ENCODE peak calls at places on chromosomes 7 and 10, in nine cellular contexts. X, U, H, F, Q, O, C, A and G are unnamed samples.

GRCh38 chr7:129591868-129592267 is 19.7 kb upstream of the NRF1 start:
- DNase-seq in C (no peak), A (no peak), Q (no peak), F (no peak), U (no peak), X (no peak), H (no peak), O (no peak), G (no peak)

GRCh38 chr7:32073533-32073932 is 3.3 kb upstream of the PDE1C start:
- DNase-seq in A (no peak), H (no peak), F (no peak), C (no peak), Q (peak; percentile 44), O (no peak), U (no peak), X (no peak), G (no peak)

GRCh38 chr7:24401628-24402593 is 117.9 kb downstream of the NPY start:
- DNase-seq in H (no peak), Q (peak; percentile 50), X (no peak), U (peak; percentile 58), A (no peak), C (no peak), O (no peak), F (no peak), G (no peak)

GRCh38 chr7:29254663-29255062 is 60.1 kb downstream of the CHN2 start:
- DNase-seq in X (no peak), H (no peak), Q (peak; percentile 27), F (no peak), C (no peak), U (no peak), O (no peak), A (no peak), G (no peak)

GRCh38 chr10:91745086-91745831 is 53.0 kb upstream of the TNKS2 start:
- DNase-seq in X (no peak), Q (peak; percentile 51), F (no peak), A (peak; percentile 28), C (no peak), O (peak; percentile 55), U (peak; percentile 39), H (no peak), G (no peak)

GRCh38 chr10:102522874-102523249 is 19.1 kb downstream of the SUFU start:
- DNase-seq in U (no peak), C (no peak), X (no peak), A (no peak), Q (no peak), F (peak; percentile 21), H (no peak), O (no peak), G (no peak)

GRCh38 chr10:110916554-110917346 is 2.2 kb downstream of the BBIP1 start:
- DNase-seq in U (peak; percentile 63), X (no peak), O (no peak), A (no peak), F (no peak), H (no peak), Q (peak; percentile 66), C (no peak), G (no peak)

GRCh38 chr10:72693599-72693915 is 1.6 kb downstream of the MCU start:
- DNase-seq in Q (no peak), H (no peak), C (no peak), X (no peak), F (no peak), A (no peak), O (no peak), U (no peak), G (no peak)

GRCh38 chr7:40200791-40201190 is 66.0 kb downstream of the SUGCT start:
- DNase-seq in O (no peak), H (no peak), A (no peak), X (no peak), U (peak; percentile 90), C (no peak), Q (peak; percentile 91), F (no peak), G (no peak)

GRCh38 chr7:40197527-40197926 is 62.7 kb downstream of the SUGCT start:
- DNase-seq in F (no peak), A (no peak), U (no peak), X (no peak), O (no peak), C (no peak), H (peak; percentile 36), Q (no peak), G (no peak)

GRCh38 chr7:40202851-40203250 is 68.0 kb downstream of the SUGCT start:
- DNase-seq in X (no peak), U (no peak), Q (peak; percentile 52), H (no peak), C (no peak), A (no peak), O (no peak), F (no peak), G (no peak)

GRCh38 chr7:40194743-40195142 is 59.9 kb downstream of the SUGCT start:
- DNase-seq in O (no peak), A (no peak), Q (peak; percentile 72), H (no peak), F (no peak), C (no peak), U (peak; percentile 79), X (no peak), G (no peak)

DNA sequence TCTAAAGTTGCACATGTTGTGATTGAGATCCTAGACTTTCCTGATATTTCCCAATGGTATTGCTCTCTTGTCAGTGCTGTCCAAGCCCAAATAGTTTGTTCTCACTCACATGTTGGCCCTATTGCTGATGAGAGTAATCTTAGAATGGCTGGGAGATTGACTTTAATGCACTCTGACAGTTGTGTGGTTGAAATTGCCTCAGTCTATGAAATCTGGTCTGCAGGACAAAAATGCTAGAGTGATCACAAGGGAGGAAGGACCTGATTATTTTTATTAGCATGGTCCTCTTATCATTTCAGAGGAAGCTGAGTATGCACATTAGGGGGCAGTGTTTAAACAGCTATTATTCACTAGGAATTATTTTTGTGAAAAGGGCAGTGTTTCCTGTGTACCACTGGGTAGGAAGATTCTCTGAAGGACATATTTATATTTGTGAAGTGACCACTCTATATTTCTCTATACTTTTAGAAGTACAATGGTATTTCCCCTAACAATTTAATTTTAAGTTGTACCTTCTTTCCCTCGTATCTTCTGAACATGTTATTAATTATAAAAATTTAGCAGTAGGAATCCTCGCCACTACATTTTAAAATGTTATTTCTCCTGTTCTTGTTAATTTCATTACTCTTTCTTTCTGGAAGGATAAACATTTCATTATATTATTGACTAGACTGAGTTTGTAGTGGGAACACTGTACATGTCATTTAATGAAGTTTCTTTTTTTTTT is 64.4 kb downstream of the SUGCT start:
- DNase-seq in U (peak; percentile 84), A (no peak), H (peak; percentile 68), F (no peak), C (no peak), X (no peak), O (no peak), Q (peak; percentile 84), G (no peak)
- TF ChIP-seq CTCF in U (peak; percentile 74), A (peak; percentile 43), H (peak; percentile 74), F (peak; percentile 47), C (peak; percentile 16), X (no peak), O (peak; percentile 22), Q (peak; percentile 50), G (peak; percentile 90)

DNA sequence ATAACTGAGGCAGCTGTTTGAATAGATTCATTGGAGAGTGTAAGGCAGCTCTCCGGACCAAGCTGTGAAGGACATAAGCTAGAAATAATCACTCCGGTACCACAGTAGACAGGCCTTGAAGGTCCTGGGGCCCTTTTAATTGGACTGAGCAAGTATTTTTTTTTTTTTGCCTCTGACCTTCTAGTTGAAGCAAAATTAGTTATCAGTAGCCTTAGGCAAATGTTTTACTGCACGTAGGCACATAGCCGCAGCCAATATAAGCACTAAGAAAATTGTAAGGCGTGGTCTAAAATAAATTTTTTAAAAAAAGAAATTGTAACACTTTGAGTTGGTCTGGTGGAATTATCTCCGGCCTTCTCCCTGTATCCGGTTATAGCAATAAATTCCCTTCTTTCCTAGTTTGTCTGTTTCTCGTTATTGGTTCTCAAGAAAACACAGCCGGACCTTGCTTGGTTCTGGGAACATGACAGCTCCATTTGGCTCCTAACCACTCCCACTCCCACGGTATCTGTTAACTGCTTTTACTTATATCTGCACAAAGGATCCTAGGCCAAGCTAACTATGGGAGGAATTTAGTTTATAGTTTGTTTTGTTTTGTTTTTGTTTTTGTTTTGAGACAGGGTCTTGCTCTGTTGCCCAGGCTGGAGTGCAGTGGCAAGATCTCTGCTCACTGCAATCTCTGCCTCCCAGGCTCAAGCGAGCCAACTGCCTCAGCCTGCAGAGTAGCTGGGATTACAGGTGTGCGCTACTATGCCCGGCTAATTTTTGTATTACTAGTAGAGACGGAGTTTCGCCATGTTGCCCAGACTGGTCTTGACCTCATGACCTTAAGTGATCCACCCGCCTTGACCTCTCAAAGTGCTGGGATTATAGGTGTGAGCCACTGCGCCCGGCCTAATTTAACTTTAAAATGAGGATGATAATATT is 124.4 kb upstream of the KIF5B start:
- DNase-seq in O (no peak), U (no peak), F (peak; percentile 2), X (no peak), Q (no peak), C (no peak), H (no peak), A (no peak), G (no peak)
- TF ChIP-seq CTCF in O (no peak), U (no peak), F (no peak), X (no peak), Q (no peak), C (no peak), H (no peak), A (no peak), G (no peak)

GRCh38 chr7:159198016-159198724 is 53.5 kb upstream of the VIPR2 start:
- DNase-seq in X (no peak), A (no peak), U (no peak), H (no peak), O (no peak), C (no peak), Q (no peak), F (no peak), G (no peak)

GRCh38 chr7:159204664-159205063 is 60.0 kb upstream of the VIPR2 start:
- DNase-seq in A (no peak), H (no peak), O (no peak), Q (no peak), U (no peak), X (no peak), C (no peak), F (no peak), G (no peak)

GRCh38 chr7:159200421-159200820 is 55.8 kb upstream of the VIPR2 start:
- DNase-seq in F (no peak), C (no peak), H (no peak), U (no peak), O (no peak), X (no peak), A (no peak), Q (no peak), G (no peak)

GRCh38 chr7:159205833-159206232 is 61.2 kb upstream of the VIPR2 start:
- DNase-seq in O (no peak), F (no peak), A (no peak), H (no peak), C (no peak), Q (no peak), X (no peak), U (no peak), G (no peak)

GRCh38 chr7:159201722-159202330 is 57.2 kb upstream of the VIPR2 start:
- DNase-seq in U (no peak), F (no peak), C (no peak), A (no peak), X (no peak), Q (no peak), O (no peak), H (no peak), G (no peak)
- TF ChIP-seq CTCF in U (no peak), F (no peak), C (no peak), A (no peak), X (no peak), Q (no peak), O (no peak), H (no peak), G (no peak)

DNA sequence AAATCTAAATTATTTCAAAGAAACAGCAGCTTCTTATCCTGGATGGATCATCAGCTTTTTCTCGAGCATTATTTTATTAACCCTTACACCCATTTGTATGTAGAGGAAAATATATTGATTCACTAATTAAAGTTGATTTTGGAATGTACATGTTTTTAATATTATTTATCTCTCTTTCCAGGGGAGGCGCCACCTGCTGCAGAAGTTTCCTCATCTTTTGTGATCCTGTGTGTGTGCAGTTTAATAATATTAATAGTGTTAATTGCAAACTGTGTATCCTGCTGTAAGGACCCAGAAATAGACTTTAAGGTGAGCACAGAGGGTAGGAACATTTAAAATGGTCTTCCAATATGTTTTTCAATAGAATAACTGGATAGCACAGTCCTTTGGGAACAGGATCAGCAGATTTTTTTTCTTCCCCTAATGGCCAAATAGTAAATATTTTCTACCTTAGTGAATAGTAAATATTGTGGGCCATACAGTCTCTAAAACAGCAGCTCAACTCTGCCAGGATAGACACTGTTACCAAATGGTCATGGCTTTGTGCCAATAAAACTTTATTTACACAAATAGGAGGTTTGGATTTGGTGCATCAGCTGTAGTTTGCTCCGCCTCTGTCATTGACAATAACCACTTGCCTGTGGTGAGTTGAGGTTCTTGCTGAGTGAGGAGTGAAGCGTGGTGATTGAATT is 30.6 kb downstream of the LMTK2 start:
- DNase-seq in X (no peak), A (no peak), Q (no peak), C (no peak), F (no peak), H (no peak), O (no peak), U (no peak), G (no peak)
- TF ChIP-seq CTCF in X (no peak), A (no peak), Q (no peak), C (no peak), F (no peak), H (no peak), O (no peak), U (no peak), G (no peak)